ENCODE peak calls at places on chromosome X, in six cellular contexts. A is lower leg skin, E is pancreas, Y is neural crest cell, X is endothelial cell, H is AG04449. M is an unnamed sample.
A peak's percentile ranks its signal among the peaks of the same experiment; 100 is the strongest.

GRCh38 chrX:133668225-133668931 is 253.1 kb upstream of the GPC4 start:
- DNase-seq in A (no peak), E (no peak), Y (no peak), X (no peak), H (no peak), M (no peak)

GRCh38 chrX:107541244-107541643 is 87.1 kb upstream of the PRPS1 start:
- DNase-seq in A (no peak), E (no peak), Y (no peak), X (no peak), H (no peak), M (no peak)

GRCh38 chrX:75291611-75292010 is 17.7 kb downstream of the UPRT start:
- DNase-seq in A (no peak), E (no peak), Y (no peak), X (no peak), H (no peak), M (no peak)

GRCh38 chrX:65516756-65517155 is 17.8 kb downstream of the LAS1L start:
- DNase-seq in A (peak; percentile 28), E (no peak), Y (no peak), X (no peak), H (no peak), M (no peak)

GRCh38 chrX:8811611-8812010 is 10.4 kb upstream of the FAM9A start:
- DNase-seq in A (no peak), E (no peak), Y (no peak), X (no peak), H (no peak), M (no peak)

GRCh38 chrX:70436380-70436779 is 8.3 kb upstream of the DLG3 start:
- DNase-seq in A (no peak), E (no peak), Y (peak; percentile 33), X (peak; percentile 31), H (no peak), M (peak; percentile 45)

GRCh38 chrX:41973208-41973607 is 49.9 kb upstream of the CASK start:
- DNase-seq in A (no peak), E (no peak), Y (no peak), X (no peak), H (no peak), M (no peak)

GRCh38 chrX:74421181-74422028 is at the start of gene SLC16A2:
- DNase-seq in A (peak; percentile 92), E (peak; percentile 79), Y (peak; percentile 47), X (peak; percentile 52), H (no peak), M (peak; percentile 76)

GRCh38 chrX:39611468-39611867 is 486.3 kb downstream of the BCOR start:
- DNase-seq in A (no peak), E (no peak), Y (no peak), X (no peak), H (no peak), M (no peak)

GRCh38 chrX:130805906-130806305 is 97.1 kb downstream of the ENOX2 start:
- DNase-seq in A (no peak), E (no peak), Y (no peak), X (no peak), H (no peak), M (no peak)

GRCh38 chrX:39966186-39966585 is 131.6 kb downstream of the BCOR start:
- DNase-seq in A (no peak), E (no peak), Y (no peak), X (no peak), H (no peak), M (no peak)

GRCh38 chrX:131828482-131828881 is 194.6 kb upstream of the STK26 start:
- DNase-seq in A (no peak), E (no peak), Y (no peak), X (no peak), H (no peak), M (no peak)

GRCh38 chrX:9340619-9341304 is 124.1 kb upstream of the TBL1X start:
- DNase-seq in A (peak; percentile 87), E (peak; percentile 38), Y (no peak), X (no peak), H (no peak), M (peak; percentile 29)

GRCh38 chrX:12360991-12361598 is 222.8 kb downstream of the FRMPD4 start:
- DNase-seq in A (no peak), E (no peak), Y (no peak), X (no peak), H (no peak), M (no peak)

GRCh38 chrX:63275127-63275526 is 76.0 kb downstream of the SPIN4 start:
- DNase-seq in A (no peak), E (no peak), Y (peak; percentile 14), X (peak; percentile 51), H (no peak), M (peak; percentile 33)

GRCh38 chrX:15056044-15056443 is 182.8 kb downstream of the MOSPD2 start:
- DNase-seq in A (no peak), E (no peak), Y (no peak), X (no peak), H (no peak), M (no peak)

GRCh38 chrX:22109442-22109841 is 77.3 kb downstream of the PHEX start:
- DNase-seq in A (no peak), E (no peak), Y (no peak), X (no peak), H (no peak), M (no peak)

GRCh38 chrX:131614241-131614640 is 70.4 kb downstream of the OR13H1 start:
- DNase-seq in A (no peak), E (no peak), Y (no peak), X (no peak), H (no peak), M (no peak)

DNA sequence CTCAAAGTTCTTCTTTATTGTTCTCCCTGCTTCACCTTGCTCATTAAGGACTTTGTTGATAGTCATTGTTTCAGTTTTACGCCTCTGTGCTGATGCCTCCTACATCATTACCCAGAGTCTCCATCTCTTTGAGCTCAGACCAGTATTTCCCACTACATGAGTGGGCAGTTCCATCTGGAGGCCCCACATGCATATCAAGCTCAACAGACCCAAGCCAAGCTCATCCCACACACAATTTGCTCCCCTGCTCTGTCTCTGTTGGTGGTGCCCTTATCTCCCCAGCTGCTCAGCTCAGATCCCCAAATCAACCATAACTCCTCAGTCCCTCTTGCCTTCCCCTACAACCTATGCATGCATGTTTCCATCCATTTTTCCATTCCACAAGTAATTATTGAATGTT is 85.1 kb upstream of the EFNB1 start:
- DNase-seq in A (peak; percentile 12), E (no peak), Y (no peak), X (no peak), H (no peak), M (no peak)
- TF ChIP-seq CTCF in A (no peak), E (no peak), Y (no peak), X (no peak), H (no peak), M (no peak)

DNA sequence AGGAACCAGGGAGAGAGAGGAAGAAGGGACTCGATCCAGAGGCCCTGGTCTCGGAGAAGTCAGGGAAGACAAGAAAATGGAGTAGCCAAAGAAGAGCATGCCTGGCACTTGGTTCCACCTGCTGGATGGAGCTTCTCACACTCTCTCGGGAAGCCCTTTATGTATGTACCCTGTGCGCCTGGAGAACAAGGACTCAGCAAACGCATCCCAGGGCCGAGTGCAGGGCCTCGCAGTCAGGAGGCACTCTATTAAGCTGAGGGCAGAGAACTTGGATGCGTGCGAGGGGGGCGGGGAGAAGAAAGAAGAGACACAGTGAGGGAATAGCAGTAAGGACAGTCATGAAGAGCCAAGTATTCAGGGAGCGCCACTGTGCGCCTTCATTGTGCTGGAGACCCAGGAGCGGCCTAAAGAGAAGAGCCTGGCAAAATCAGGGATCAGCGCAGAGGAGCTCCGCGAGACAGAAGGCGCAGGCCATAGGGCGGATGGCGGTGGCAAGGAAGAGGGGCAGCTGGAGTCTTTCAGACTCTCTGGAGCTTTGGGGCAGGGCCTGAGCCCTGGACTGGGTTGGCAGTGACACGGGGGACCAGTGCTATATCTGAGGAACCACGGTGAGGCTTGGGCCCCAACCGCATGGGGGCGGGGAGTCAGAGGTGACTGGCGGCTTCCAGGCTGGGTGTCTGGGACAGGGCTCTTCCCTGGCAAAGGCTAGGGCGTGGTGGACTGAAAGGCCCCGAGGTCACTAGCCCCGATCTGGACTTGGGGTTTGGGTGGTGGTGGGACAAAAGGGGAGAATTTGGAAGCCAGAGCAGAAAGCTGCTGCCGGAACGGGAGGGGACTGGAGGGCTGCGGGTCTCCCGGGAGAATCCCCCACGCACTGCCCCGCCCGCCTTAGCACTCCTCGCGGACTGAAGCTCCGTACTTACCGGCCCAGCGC is 1.9 kb upstream of the SEPTIN6 start:
- DNase-seq in A (peak; percentile 72), E (no peak), Y (no peak), X (no peak), H (no peak), M (no peak)
- TF ChIP-seq CTCF in A (no peak), E (no peak), Y (no peak), X (no peak), H (no peak), M (no peak)

GRCh38 chrX:85111347-85111746 is 107.7 kb downstream of the APOOL start:
- DNase-seq in A (no peak), E (no peak), Y (no peak), X (no peak), H (no peak), M (no peak)
- TF ChIP-seq CTCF in A (no peak), E (peak; percentile 37), Y (peak; percentile 79), X (peak; percentile 64), H (peak; percentile 8), M (peak; percentile 70)

GRCh38 chrX:56281789-56282188 is 49.6 kb downstream of the KLF8 start:
- DNase-seq in A (no peak), E (no peak), Y (no peak), X (peak; percentile 3), H (no peak), M (no peak)
- TF ChIP-seq CTCF in A (no peak), E (no peak), Y (peak; percentile 52), X (no peak), H (no peak), M (no peak)

GRCh38 chrX:45596190-45596808 is 395.6 kb upstream of the DIPK2B start:
- DNase-seq in A (no peak), E (no peak), Y (no peak), X (no peak), H (no peak), M (no peak)
- TF ChIP-seq CTCF in A (no peak), E (no peak), Y (no peak), X (no peak), H (no peak), M (no peak)

GRCh38 chrX:18351774-18352173 is 2.7 kb downstream of the SCML2 start:
- DNase-seq in A (no peak), E (no peak), Y (no peak), X (no peak), H (no peak), M (no peak)
- TF ChIP-seq CTCF in A (no peak), E (no peak), Y (no peak), X (no peak), H (no peak), M (no peak)

GRCh38 chrX:119417376-119417775 is 18.2 kb downstream of the SLC25A43 start:
- DNase-seq in A (no peak), E (no peak), Y (no peak), X (no peak), H (no peak), M (no peak)

GRCh38 chrX:119421306-119421705 is 22.2 kb downstream of the SLC25A43 start:
- DNase-seq in A (no peak), E (no peak), Y (no peak), X (no peak), H (no peak), M (no peak)

GRCh38 chrX:119419898-119420297 is 20.8 kb downstream of the SLC25A43 start:
- DNase-seq in A (no peak), E (no peak), Y (no peak), X (no peak), H (no peak), M (no peak)

GRCh38 chrX:119419146-119419545 is 20.0 kb downstream of the SLC25A43 start:
- DNase-seq in A (no peak), E (no peak), Y (no peak), X (no peak), H (no peak), M (no peak)

GRCh38 chrX:119417842-119418241 is 18.7 kb downstream of the SLC25A43 start:
- DNase-seq in A (no peak), E (no peak), Y (no peak), X (no peak), H (no peak), M (no peak)
- TF ChIP-seq CTCF in A (no peak), E (no peak), Y (no peak), X (no peak), H (no peak), M (no peak)